ENCODE peak calls at places on chromosome 2, in five cellular contexts. M is left lung; E is A549; B is GM03348; O is stimulated activated CD8-positive, alpha-beta memory T cell treated with anti-CD3 and anti-CD28 coated beads, Interleukin-7, amount 100 ng/mL, for 1 hour. Y is an unnamed sample.

GRCh38 chr2:12317286-12317685 is 399.4 kb upstream of the TRIB2 start:
- DNase-seq in M (no peak), E (no peak), B (no peak), O (no peak), Y (no peak)

GRCh38 chr2:227379095-227379494 is at the start of gene TM4SF20:
- DNase-seq in M (no peak), E (peak), B (no peak), O (no peak), Y (no peak)

GRCh38 chr2:43220982-43221659 is 5.3 kb downstream of the ZFP36L2 start:
- DNase-seq in M (no peak), E (no peak), B (peak), O (no peak), Y (peak)

GRCh38 chr2:160415991-160416390 is 77.6 kb downstream of the RBMS1 start:
- DNase-seq in M (no peak), E (no peak), B (peak), O (no peak), Y (no peak)

GRCh38 chr2:241673797-241674725 is 12.6 kb downstream of the DTYMK start:
- DNase-seq in M (peak), E (peak), B (no peak), O (no peak), Y (no peak)

GRCh38 chr2:217988014-217988839 is 14.6 kb downstream of the TNS1 start:
- DNase-seq in M (no peak), E (peak), B (peak), O (peak), Y (peak)

GRCh38 chr2:127376265-127376664 is 11.5 kb downstream of the MAP3K2 start:
- DNase-seq in M (no peak), E (no peak), B (no peak), O (no peak), Y (no peak)

GRCh38 chr2:229270551-229271410 is at the start of gene PID1:
- DNase-seq in M (peak), E (peak), B (peak), O (no peak), Y (peak)

GRCh38 chr2:23916727-23917458 is 10.0 kb downstream of the ATAD2B start:
- DNase-seq in M (no peak), E (no peak), B (no peak), O (no peak), Y (no peak)

GRCh38 chr2:175293776-175294175 is 112.3 kb upstream of the ATP5MC3 start:
- DNase-seq in M (no peak), E (no peak), B (no peak), O (no peak), Y (no peak)

GRCh38 chr2:156457523-156458228 is 21.5 kb downstream of the GPD2 start:
- DNase-seq in M (no peak), E (no peak), B (no peak), O (no peak), Y (no peak)

GRCh38 chr2:134396493-134396892 is 142.6 kb downstream of the MGAT5 start:
- DNase-seq in M (peak), E (no peak), B (no peak), O (no peak), Y (no peak)

GRCh38 chr2:189557373-189557772 is 23.2 kb downstream of the SLC40A1 start:
- DNase-seq in M (no peak), E (no peak), B (no peak), O (no peak), Y (no peak)

GRCh38 chr2:44358498-44358897 is 2.8 kb downstream of the PREPL start:
- DNase-seq in M (no peak), E (no peak), B (peak), O (peak), Y (peak)

GRCh38 chr2:40448476-40449079 is 3.3 kb downstream of the SLC8A1 start:
- DNase-seq in M (no peak), E (peak), B (peak), O (no peak), Y (no peak)

GRCh38 chr2:8697190-8697589 is 15.3 kb downstream of the ID2 start:
- DNase-seq in M (no peak), E (no peak), B (no peak), O (no peak), Y (no peak)

GRCh38 chr2:29921560-29921915 is at the start of gene ALK:
- DNase-seq in M (peak), E (peak), B (peak), O (peak), Y (peak)

GRCh38 chr2:163698857-163699256 is 37.0 kb downstream of the FIGN start:
- DNase-seq in M (no peak), E (no peak), B (no peak), O (no peak), Y (no peak)

GRCh38 chr2:9211496-9211895 is 4.9 kb downstream of the ASAP2 start:
- DNase-seq in M (no peak), E (no peak), B (no peak), O (no peak), Y (peak)

GRCh38 chr2:240881913-240882312 is 13.3 kb downstream of the AGXT start:
- DNase-seq in M (no peak), E (no peak), B (no peak), O (no peak), Y (no peak)

GRCh38 chr2:117523267-117523666 is 291.2 kb upstream of the DDX18 start:
- DNase-seq in M (peak), E (no peak), B (no peak), O (no peak), Y (peak)

GRCh38 chr2:9174771-9175441 is 31.7 kb upstream of the ASAP2 start:
- DNase-seq in M (no peak), E (no peak), B (peak), O (no peak), Y (peak)

GRCh38 chr2:108548221-108549003 is 14.1 kb downstream of the LIMS1 start:
- DNase-seq in M (no peak), E (no peak), B (no peak), O (no peak), Y (no peak)

GRCh38 chr2:229273384-229274338 is 2.6 kb upstream of the PID1 start:
- DNase-seq in M (no peak), E (peak), B (peak), O (no peak), Y (peak)

GRCh38 chr2:52960891-52961290 is 806.7 kb upstream of the CHAC2 start:
- DNase-seq in M (no peak), E (no peak), B (no peak), O (no peak), Y (no peak)